ENCODE peak calls at places on chromosomes 7 and 10, in ten cellular contexts. One of them, this sample, is unnamed.

GRCh38 chr10:100878291-100878910 is 34.4 kb upstream of the SLF2 start:
- DNase-seq in activated T-helper 1 cell treated with Interleukin-2 at 50 U/mL for 16 hours: no peak
- DNase-seq in activated naive CD8-positive, alpha-beta T cell treated with anti-CD3 and anti-CD28 coated beads, Interleukin-2, amount 50 U/mL, for 16 hours: no peak
- DNase-seq in GM12878: no peak
- DNase-seq in PC-3: peak
- DNase-seq in iris pigment epithelial cell: peak
- DNase-seq in left cardiac atrium: peak
- DNase-seq in foreskin fibroblast: peak
- DNase-seq in activated T-helper 9 cell treated with anti-CD3 and anti-CD28 coated beads, Interleukin-2, amount 50 U/mL, for 16 hours: no peak
- DNase-seq in NCI-H1092 treated with DMSO at 0.1 percent for 48 hours: peak
- DNase-seq in this sample: peak

GRCh38 chr7:41696323-41696916 is 6.5 kb downstream of the INHBA start:
- DNase-seq in activated T-helper 1 cell treated with Interleukin-2 at 50 U/mL for 16 hours: no peak
- DNase-seq in activated naive CD8-positive, alpha-beta T cell treated with anti-CD3 and anti-CD28 coated beads, Interleukin-2, amount 50 U/mL, for 16 hours: no peak
- DNase-seq in GM12878: no peak
- DNase-seq in PC-3: peak
- DNase-seq in iris pigment epithelial cell: peak
- DNase-seq in left cardiac atrium: peak
- DNase-seq in foreskin fibroblast: peak
- DNase-seq in activated T-helper 9 cell treated with anti-CD3 and anti-CD28 coated beads, Interleukin-2, amount 50 U/mL, for 16 hours: no peak
- DNase-seq in NCI-H1092 treated with DMSO at 0.1 percent for 48 hours: peak
- DNase-seq in this sample: peak

GRCh38 chr10:132276706-132277105 is 31.0 kb downstream of the STK32C start:
- DNase-seq in activated T-helper 1 cell treated with Interleukin-2 at 50 U/mL for 16 hours: no peak
- DNase-seq in activated naive CD8-positive, alpha-beta T cell treated with anti-CD3 and anti-CD28 coated beads, Interleukin-2, amount 50 U/mL, for 16 hours: no peak
- DNase-seq in GM12878: no peak
- DNase-seq in PC-3: no peak
- DNase-seq in iris pigment epithelial cell: no peak
- DNase-seq in left cardiac atrium: no peak
- DNase-seq in foreskin fibroblast: no peak
- DNase-seq in activated T-helper 9 cell treated with anti-CD3 and anti-CD28 coated beads, Interleukin-2, amount 50 U/mL, for 16 hours: no peak
- DNase-seq in NCI-H1092 treated with DMSO at 0.1 percent for 48 hours: no peak
- DNase-seq in this sample: no peak

GRCh38 chr10:10902951-10903350 is 114.7 kb upstream of the CELF2 start:
- DNase-seq in activated T-helper 1 cell treated with Interleukin-2 at 50 U/mL for 16 hours: no peak
- DNase-seq in activated naive CD8-positive, alpha-beta T cell treated with anti-CD3 and anti-CD28 coated beads, Interleukin-2, amount 50 U/mL, for 16 hours: no peak
- DNase-seq in GM12878: no peak
- DNase-seq in PC-3: no peak
- DNase-seq in iris pigment epithelial cell: no peak
- DNase-seq in left cardiac atrium: no peak
- DNase-seq in foreskin fibroblast: peak
- DNase-seq in activated T-helper 9 cell treated with anti-CD3 and anti-CD28 coated beads, Interleukin-2, amount 50 U/mL, for 16 hours: no peak
- DNase-seq in NCI-H1092 treated with DMSO at 0.1 percent for 48 hours: no peak
- DNase-seq in this sample: no peak

GRCh38 chr7:156618791-156619367 is 21.7 kb upstream of the RNF32 start:
- DNase-seq in activated T-helper 1 cell treated with Interleukin-2 at 50 U/mL for 16 hours: no peak
- DNase-seq in activated naive CD8-positive, alpha-beta T cell treated with anti-CD3 and anti-CD28 coated beads, Interleukin-2, amount 50 U/mL, for 16 hours: no peak
- DNase-seq in GM12878: no peak
- DNase-seq in PC-3: no peak
- DNase-seq in iris pigment epithelial cell: no peak
- DNase-seq in left cardiac atrium: no peak
- DNase-seq in foreskin fibroblast: no peak
- DNase-seq in activated T-helper 9 cell treated with anti-CD3 and anti-CD28 coated beads, Interleukin-2, amount 50 U/mL, for 16 hours: no peak
- DNase-seq in NCI-H1092 treated with DMSO at 0.1 percent for 48 hours: no peak
- DNase-seq in this sample: no peak

GRCh38 chr7:122412441-122412840 is 107.9 kb upstream of the FEZF1 start:
- DNase-seq in activated T-helper 1 cell treated with Interleukin-2 at 50 U/mL for 16 hours: no peak
- DNase-seq in activated naive CD8-positive, alpha-beta T cell treated with anti-CD3 and anti-CD28 coated beads, Interleukin-2, amount 50 U/mL, for 16 hours: no peak
- DNase-seq in GM12878: no peak
- DNase-seq in PC-3: peak
- DNase-seq in iris pigment epithelial cell: peak
- DNase-seq in left cardiac atrium: no peak
- DNase-seq in foreskin fibroblast: no peak
- DNase-seq in activated T-helper 9 cell treated with anti-CD3 and anti-CD28 coated beads, Interleukin-2, amount 50 U/mL, for 16 hours: no peak
- DNase-seq in NCI-H1092 treated with DMSO at 0.1 percent for 48 hours: no peak
- DNase-seq in this sample: no peak

GRCh38 chr10:63699785-63700184 is 178.6 kb downstream of the REEP3 start:
- DNase-seq in activated T-helper 1 cell treated with Interleukin-2 at 50 U/mL for 16 hours: no peak
- DNase-seq in activated naive CD8-positive, alpha-beta T cell treated with anti-CD3 and anti-CD28 coated beads, Interleukin-2, amount 50 U/mL, for 16 hours: no peak
- DNase-seq in GM12878: no peak
- DNase-seq in PC-3: peak
- DNase-seq in iris pigment epithelial cell: peak
- DNase-seq in left cardiac atrium: peak
- DNase-seq in foreskin fibroblast: peak
- DNase-seq in activated T-helper 9 cell treated with anti-CD3 and anti-CD28 coated beads, Interleukin-2, amount 50 U/mL, for 16 hours: no peak
- DNase-seq in NCI-H1092 treated with DMSO at 0.1 percent for 48 hours: no peak
- DNase-seq in this sample: no peak

GRCh38 chr10:61779950-61780659 is 117.4 kb downstream of the CABCOCO1 start:
- DNase-seq in activated T-helper 1 cell treated with Interleukin-2 at 50 U/mL for 16 hours: no peak
- DNase-seq in activated naive CD8-positive, alpha-beta T cell treated with anti-CD3 and anti-CD28 coated beads, Interleukin-2, amount 50 U/mL, for 16 hours: no peak
- DNase-seq in GM12878: no peak
- DNase-seq in PC-3: peak
- DNase-seq in iris pigment epithelial cell: peak
- DNase-seq in left cardiac atrium: peak
- DNase-seq in foreskin fibroblast: peak
- DNase-seq in activated T-helper 9 cell treated with anti-CD3 and anti-CD28 coated beads, Interleukin-2, amount 50 U/mL, for 16 hours: no peak
- DNase-seq in NCI-H1092 treated with DMSO at 0.1 percent for 48 hours: no peak
- DNase-seq in this sample: no peak

GRCh38 chr7:28036748-28037147 is 143.8 kb downstream of the JAZF1 start:
- DNase-seq in activated T-helper 1 cell treated with Interleukin-2 at 50 U/mL for 16 hours: no peak
- DNase-seq in activated naive CD8-positive, alpha-beta T cell treated with anti-CD3 and anti-CD28 coated beads, Interleukin-2, amount 50 U/mL, for 16 hours: no peak
- DNase-seq in GM12878: no peak
- DNase-seq in PC-3: peak
- DNase-seq in iris pigment epithelial cell: no peak
- DNase-seq in left cardiac atrium: no peak
- DNase-seq in foreskin fibroblast: peak
- DNase-seq in activated T-helper 9 cell treated with anti-CD3 and anti-CD28 coated beads, Interleukin-2, amount 50 U/mL, for 16 hours: no peak
- DNase-seq in NCI-H1092 treated with DMSO at 0.1 percent for 48 hours: no peak
- DNase-seq in this sample: no peak

GRCh38 chr10:86614853-86615252 is 39.5 kb upstream of the OPN4 start:
- DNase-seq in activated T-helper 1 cell treated with Interleukin-2 at 50 U/mL for 16 hours: no peak
- DNase-seq in activated naive CD8-positive, alpha-beta T cell treated with anti-CD3 and anti-CD28 coated beads, Interleukin-2, amount 50 U/mL, for 16 hours: no peak
- DNase-seq in GM12878: no peak
- DNase-seq in PC-3: no peak
- DNase-seq in iris pigment epithelial cell: no peak
- DNase-seq in left cardiac atrium: no peak
- DNase-seq in foreskin fibroblast: no peak
- DNase-seq in activated T-helper 9 cell treated with anti-CD3 and anti-CD28 coated beads, Interleukin-2, amount 50 U/mL, for 16 hours: no peak
- DNase-seq in NCI-H1092 treated with DMSO at 0.1 percent for 48 hours: no peak
- DNase-seq in this sample: no peak

GRCh38 chr10:26665080-26666048 is 32.1 kb upstream of the PDSS1 start:
- DNase-seq in activated T-helper 1 cell treated with Interleukin-2 at 50 U/mL for 16 hours: no peak
- DNase-seq in activated naive CD8-positive, alpha-beta T cell treated with anti-CD3 and anti-CD28 coated beads, Interleukin-2, amount 50 U/mL, for 16 hours: no peak
- DNase-seq in GM12878: no peak
- DNase-seq in PC-3: no peak
- DNase-seq in iris pigment epithelial cell: no peak
- DNase-seq in left cardiac atrium: no peak
- DNase-seq in foreskin fibroblast: no peak
- DNase-seq in activated T-helper 9 cell treated with anti-CD3 and anti-CD28 coated beads, Interleukin-2, amount 50 U/mL, for 16 hours: no peak
- DNase-seq in NCI-H1092 treated with DMSO at 0.1 percent for 48 hours: no peak
- DNase-seq in this sample: no peak

GRCh38 chr7:892648-893593 is 16.6 kb downstream of the GET4 start:
- DNase-seq in activated T-helper 1 cell treated with Interleukin-2 at 50 U/mL for 16 hours: no peak
- DNase-seq in activated naive CD8-positive, alpha-beta T cell treated with anti-CD3 and anti-CD28 coated beads, Interleukin-2, amount 50 U/mL, for 16 hours: no peak
- DNase-seq in GM12878: no peak
- DNase-seq in PC-3: no peak
- DNase-seq in iris pigment epithelial cell: no peak
- DNase-seq in left cardiac atrium: no peak
- DNase-seq in foreskin fibroblast: no peak
- DNase-seq in activated T-helper 9 cell treated with anti-CD3 and anti-CD28 coated beads, Interleukin-2, amount 50 U/mL, for 16 hours: no peak
- DNase-seq in NCI-H1092 treated with DMSO at 0.1 percent for 48 hours: no peak
- DNase-seq in this sample: no peak

GRCh38 chr7:132298782-132299181 is 277.5 kb downstream of the PLXNA4 start:
- DNase-seq in activated T-helper 1 cell treated with Interleukin-2 at 50 U/mL for 16 hours: no peak
- DNase-seq in activated naive CD8-positive, alpha-beta T cell treated with anti-CD3 and anti-CD28 coated beads, Interleukin-2, amount 50 U/mL, for 16 hours: no peak
- DNase-seq in GM12878: no peak
- DNase-seq in PC-3: peak
- DNase-seq in iris pigment epithelial cell: peak
- DNase-seq in left cardiac atrium: no peak
- DNase-seq in foreskin fibroblast: peak
- DNase-seq in activated T-helper 9 cell treated with anti-CD3 and anti-CD28 coated beads, Interleukin-2, amount 50 U/mL, for 16 hours: no peak
- DNase-seq in NCI-H1092 treated with DMSO at 0.1 percent for 48 hours: peak
- DNase-seq in this sample: no peak

GRCh38 chr10:118569241-118569881 is 26.1 kb downstream of the PRLHR start:
- DNase-seq in activated T-helper 1 cell treated with Interleukin-2 at 50 U/mL for 16 hours: no peak
- DNase-seq in activated naive CD8-positive, alpha-beta T cell treated with anti-CD3 and anti-CD28 coated beads, Interleukin-2, amount 50 U/mL, for 16 hours: no peak
- DNase-seq in GM12878: no peak
- DNase-seq in PC-3: no peak
- DNase-seq in iris pigment epithelial cell: peak
- DNase-seq in left cardiac atrium: no peak
- DNase-seq in foreskin fibroblast: peak
- DNase-seq in activated T-helper 9 cell treated with anti-CD3 and anti-CD28 coated beads, Interleukin-2, amount 50 U/mL, for 16 hours: no peak
- DNase-seq in NCI-H1092 treated with DMSO at 0.1 percent for 48 hours: no peak
- DNase-seq in this sample: no peak

GRCh38 chr7:2927592-2927991 is 83.5 kb upstream of the GNA12 start:
- DNase-seq in activated T-helper 1 cell treated with Interleukin-2 at 50 U/mL for 16 hours: no peak
- DNase-seq in activated naive CD8-positive, alpha-beta T cell treated with anti-CD3 and anti-CD28 coated beads, Interleukin-2, amount 50 U/mL, for 16 hours: no peak
- DNase-seq in GM12878: no peak
- DNase-seq in PC-3: no peak
- DNase-seq in iris pigment epithelial cell: no peak
- DNase-seq in left cardiac atrium: peak
- DNase-seq in foreskin fibroblast: no peak
- DNase-seq in activated T-helper 9 cell treated with anti-CD3 and anti-CD28 coated beads, Interleukin-2, amount 50 U/mL, for 16 hours: no peak
- DNase-seq in NCI-H1092 treated with DMSO at 0.1 percent for 48 hours: no peak
- DNase-seq in this sample: no peak

GRCh38 chr10:7192831-7193348 is 217.9 kb downstream of the SFMBT2 start:
- DNase-seq in activated T-helper 1 cell treated with Interleukin-2 at 50 U/mL for 16 hours: peak
- DNase-seq in activated naive CD8-positive, alpha-beta T cell treated with anti-CD3 and anti-CD28 coated beads, Interleukin-2, amount 50 U/mL, for 16 hours: peak
- DNase-seq in GM12878: no peak
- DNase-seq in PC-3: no peak
- DNase-seq in iris pigment epithelial cell: no peak
- DNase-seq in left cardiac atrium: no peak
- DNase-seq in foreskin fibroblast: no peak
- DNase-seq in activated T-helper 9 cell treated with anti-CD3 and anti-CD28 coated beads, Interleukin-2, amount 50 U/mL, for 16 hours: peak
- DNase-seq in NCI-H1092 treated with DMSO at 0.1 percent for 48 hours: no peak
- DNase-seq in this sample: no peak

This sample was measured in GM12865.